ENCODE peak calls at places on chromosomes 3 and 15, in seven cellular contexts. O is mesenchymal stem cell, K is trophoblast cell, S is IMR-90, T is neuronal stem cell, G is mesendoderm, L is H1. F is an unnamed sample.
A peak's percentile ranks its signal among the peaks of the same experiment; 100 is the strongest.

GRCh38 chr15:75356006-75356405 is 9.2 kb downstream of the NEIL1 start:
- DNase-seq in O (no peak), K (no peak), S (no peak), T (no peak), G (no peak), L (no peak), F (no peak)

GRCh38 chr15:65102912-65103311 is 12.1 kb downstream of the UBAP1L start:
- DNase-seq in O (no peak), K (no peak), S (no peak), T (no peak), G (no peak), L (no peak), F (no peak)

GRCh38 chr3:168820748-168821445 is 725.2 kb upstream of the GOLIM4 start:
- DNase-seq in O (no peak), K (no peak), S (no peak), T (no peak), G (no peak), L (no peak), F (no peak)

GRCh38 chr15:29046281-29046810 is 160.6 kb downstream of the APBA2 start:
- DNase-seq in O (no peak), K (no peak), S (no peak), T (no peak), G (no peak), L (no peak), F (no peak)

GRCh38 chr15:93020976-93021772 is 67.8 kb downstream of the RGMA start:
- DNase-seq in O (no peak), K (no peak), S (no peak), T (no peak), G (no peak), L (no peak), F (no peak)

GRCh38 chr3:13891492-13892073 is 11.7 kb upstream of the WNT7A start:
- DNase-seq in O (no peak), K (peak; percentile 10), S (no peak), T (no peak), G (peak; percentile 85), L (peak; percentile 45), F (peak; percentile 54)

GRCh38 chr3:192273611-192274010 is 453.7 kb downstream of the FGF12 start:
- DNase-seq in O (no peak), K (peak; percentile 17), S (no peak), T (no peak), G (no peak), L (no peak), F (no peak)

GRCh38 chr15:61216519-61216918 is 12.6 kb downstream of the RORA start:
- DNase-seq in O (no peak), K (no peak), S (no peak), T (no peak), G (peak; percentile 65), L (peak; percentile 57), F (peak; percentile 56)

GRCh38 chr3:46482632-46483311 is 15.0 kb upstream of the RTP3 start:
- DNase-seq in O (no peak), K (no peak), S (peak; percentile 62), T (no peak), G (no peak), L (no peak), F (no peak)

GRCh38 chr15:79724804-79725203 is 172.0 kb downstream of the MTHFS start:
- DNase-seq in O (no peak), K (no peak), S (no peak), T (no peak), G (no peak), L (no peak), F (no peak)

GRCh38 chr15:81948142-81948709 is 97.6 kb downstream of the MEX3B start:
- DNase-seq in O (no peak), K (peak; percentile 83), S (no peak), T (no peak), G (no peak), L (no peak), F (no peak)

GRCh38 chr3:36477655-36478054 is 97.4 kb downstream of the STAC start:
- DNase-seq in O (no peak), K (no peak), S (no peak), T (no peak), G (no peak), L (no peak), F (no peak)

GRCh38 chr3:37592328-37592727 is 269.4 kb upstream of the CTDSPL start:
- DNase-seq in O (no peak), K (no peak), S (no peak), T (no peak), G (peak; percentile 22), L (no peak), F (no peak)

GRCh38 chr15:64857421-64857820 is 15.7 kb downstream of the PLEKHO2 start:
- DNase-seq in O (peak; percentile 70), K (peak; percentile 93), S (peak; percentile 77), T (no peak), G (peak; percentile 63), L (no peak), F (peak; percentile 17)

GRCh38 chr3:133157716-133158115 is 119.5 kb downstream of the TMEM108 start:
- DNase-seq in O (no peak), K (no peak), S (no peak), T (no peak), G (no peak), L (no peak), F (no peak)

GRCh38 chr3:51997935-51998596 is 2.4 kb upstream of the RPL29 start:
- DNase-seq in O (no peak), K (peak; percentile 68), S (no peak), T (no peak), G (peak; percentile 89), L (no peak), F (no peak)

GRCh38 chr15:56985871-56986270 is 67.4 kb downstream of the TCF12 start:
- DNase-seq in O (no peak), K (no peak), S (no peak), T (no peak), G (no peak), L (no peak), F (no peak)

GRCh38 chr3:31562525-31562924 is 29.8 kb downstream of the STT3B start:
- DNase-seq in O (no peak), K (peak; percentile 49), S (no peak), T (no peak), G (peak; percentile 90), L (peak; percentile 87), F (peak; percentile 88)

GRCh38 chr3:162073422-162073821 is 576.8 kb downstream of the OTOL1 start:
- DNase-seq in O (no peak), K (no peak), S (no peak), T (no peak), G (no peak), L (no peak), F (no peak)

GRCh38 chr15:58549013-58549779 is 117.4 kb downstream of the LIPC start:
- DNase-seq in O (peak; percentile 83), K (peak; percentile 97), S (peak; percentile 74), T (no peak), G (no peak), L (no peak), F (no peak)

GRCh38 chr3:146970236-146970635 is 365.1 kb upstream of the PLSCR5 start:
- DNase-seq in O (no peak), K (no peak), S (no peak), T (no peak), G (no peak), L (no peak), F (no peak)

GRCh38 chr3:62035664-62036063 is 337.7 kb downstream of the FEZF2 start:
- DNase-seq in O (no peak), K (no peak), S (no peak), T (no peak), G (no peak), L (no peak), F (no peak)

GRCh38 chr3:23760871-23761373 is 44.8 kb upstream of the UBE2E1 start:
- DNase-seq in O (no peak), K (no peak), S (no peak), T (no peak), G (peak; percentile 34), L (no peak), F (peak; percentile 54)

GRCh38 chr15:25682349-25682748 is 180.8 kb downstream of the ATP10A start:
- DNase-seq in O (no peak), K (no peak), S (no peak), T (no peak), G (no peak), L (no peak), F (no peak)

GRCh38 chr15:85580914-85581313 is 200.5 kb downstream of the AKAP13 start:
- DNase-seq in O (no peak), K (peak; percentile 28), S (no peak), T (no peak), G (no peak), L (no peak), F (no peak)

GRCh38 chr15:49741721-49742120 is 120.9 kb downstream of the DTWD1 start:
- DNase-seq in O (no peak), K (no peak), S (no peak), T (no peak), G (no peak), L (no peak), F (no peak)
- H4K8ac ChIP-seq in O (no peak overlapping the region), K (no peak overlapping the region), S (no peak overlapping the region), T (no peak overlapping the region), G (no peak overlapping the region), L (no peak overlapping the region), F (no peak overlapping the region)

GRCh38 chr3:16373270-16373785 is 108.3 kb downstream of the OXNAD1 start:
- DNase-seq in O (no peak), K (no peak), S (no peak), T (no peak), G (no peak), L (no peak), F (no peak)
- H2BK5ac ChIP-seq in O (no peak overlapping the region), K (no peak overlapping the region), S (no peak overlapping the region), T (no peak overlapping the region), G (no peak overlapping the region), L (no peak overlapping the region), F (no peak overlapping the region)

DNA sequence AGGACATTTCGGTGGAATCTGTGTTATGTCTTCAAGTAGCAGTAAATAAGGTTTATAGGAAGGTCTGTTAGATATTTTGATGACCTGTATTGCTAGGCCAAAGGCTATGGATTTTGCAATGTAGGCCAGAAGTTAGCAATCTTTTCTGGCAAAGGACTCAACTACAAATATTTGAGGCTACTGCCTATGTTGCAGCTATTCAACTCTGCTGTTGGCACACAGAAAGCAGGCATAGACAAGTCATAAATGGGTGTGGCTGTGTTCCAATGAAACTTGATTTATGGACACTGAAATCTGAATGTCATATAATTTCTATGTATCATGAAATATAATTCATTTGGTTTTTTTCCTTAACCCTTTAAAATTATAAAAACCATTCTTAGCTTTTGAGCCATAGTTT is 438.7 kb upstream of the C2CD4B start:
- DNase-seq in O (peak; percentile 27), K (no peak), S (no peak), T (no peak), G (no peak), L (no peak), F (no peak)
- H3K18ac ChIP-seq in O (no peak overlapping the region), K (no peak overlapping the region), S (peak overlapping the region; percentile 68), T (no peak overlapping the region), G (no peak overlapping the region), L (no peak overlapping the region), F (no peak overlapping the region)

DNA sequence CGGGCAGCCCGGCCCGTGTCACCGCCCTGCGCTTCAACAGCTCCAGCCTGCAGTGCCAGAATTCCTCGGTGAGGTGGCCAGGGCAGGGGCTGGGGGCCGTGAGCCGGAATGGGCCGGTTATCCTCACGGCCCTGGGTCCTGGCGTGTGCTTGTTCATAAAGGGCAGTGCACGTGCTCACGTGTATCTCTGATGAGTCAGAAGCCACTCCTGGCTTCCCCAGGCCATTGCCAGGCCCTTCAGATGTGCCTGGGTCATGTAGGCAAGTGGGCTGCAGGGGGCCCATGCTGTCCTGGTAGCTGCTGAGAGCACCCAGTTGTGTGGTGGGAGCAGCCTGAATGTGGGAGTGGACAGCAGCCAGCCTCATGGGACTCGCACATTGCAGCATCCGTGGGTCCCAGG is 29.2 kb downstream of the PLXNA1 start:
- DNase-seq in O (peak; percentile 28), K (peak; percentile 63), S (peak; percentile 5), T (no peak), G (no peak), L (no peak), F (no peak)
- H4K8ac ChIP-seq in O (peak overlapping the region; percentile 83), K (no peak overlapping the region), S (peak overlapping the region; percentile 33), T (no peak overlapping the region), G (no peak overlapping the region), L (no peak overlapping the region), F (no peak overlapping the region)

GRCh38 chr15:83100072-83100646 is 7.3 kb upstream of the TM6SF1 start:
- DNase-seq in O (no peak), K (peak; percentile 6), S (no peak), T (no peak), G (no peak), L (peak; percentile 2), F (no peak)
- H2BK5ac ChIP-seq in O (no peak overlapping the region), K (no peak overlapping the region), S (no peak overlapping the region), T (no peak overlapping the region), G (no peak overlapping the region), L (no peak overlapping the region), F (no peak overlapping the region)